ENCODE peak calls at places on chromosomes 5 and 9, in nine cellular contexts. A, T, P, B, N, K, Z, D and U are unnamed samples.

GRCh38 chr9:27054125-27054524 is 48.7 kb upstream of the LRRC19 start:
- DNase-seq in A (no peak), T (no peak), P (no peak), B (no peak), N (no peak), K (no peak), Z (no peak), D (no peak), U (no peak)

GRCh38 chr5:61450170-61450815 is 118.2 kb downstream of the ZSWIM6 start:
- DNase-seq in A (peak; percentile 91), T (no peak), P (no peak), B (no peak), N (no peak), K (no peak), Z (peak; percentile 87), D (peak; percentile 81), U (no peak)

GRCh38 chr5:168747987-168748777 is 169.0 kb upstream of the PANK3 start:
- DNase-seq in A (no peak), T (peak; percentile 55), P (no peak), B (peak; percentile 73), N (no peak), K (peak; percentile 67), Z (no peak), D (no peak), U (peak; percentile 63)

GRCh38 chr9:70765935-70766334 is 351.5 kb upstream of the KLF9 start:
- DNase-seq in A (no peak), T (no peak), P (no peak), B (no peak), N (no peak), K (no peak), Z (no peak), D (no peak), U (no peak)

GRCh38 chr5:163894645-163895044 is 389.2 kb downstream of the MAT2B start:
- DNase-seq in A (peak; percentile 94), T (no peak), P (no peak), B (no peak), N (no peak), K (no peak), Z (peak; percentile 75), D (peak; percentile 16), U (no peak)

GRCh38 chr5:36576721-36577120 is 29.7 kb upstream of the SLC1A3 start:
- DNase-seq in A (no peak), T (no peak), P (no peak), B (no peak), N (no peak), K (no peak), Z (no peak), D (no peak), U (no peak)

GRCh38 chr9:88198346-88198807 is 60.1 kb upstream of the SPATA31C2 start:
- DNase-seq in A (peak; percentile 72), T (no peak), P (no peak), B (no peak), N (no peak), K (no peak), Z (peak; percentile 44), D (peak; percentile 36), U (no peak)

GRCh38 chr5:129945031-129945430 is 40.8 kb downstream of the CHSY3 start:
- DNase-seq in A (no peak), T (no peak), P (no peak), B (peak; percentile 5), N (no peak), K (no peak), Z (peak; percentile 49), D (peak; percentile 26), U (no peak)

GRCh38 chr5:132840896-132841818 is 10.7 kb upstream of the SHROOM1 start:
- DNase-seq in A (peak; percentile 34), T (peak; percentile 71), P (no peak), B (no peak), N (no peak), K (no peak), Z (peak; percentile 41), D (no peak), U (no peak)

GRCh38 chr9:35051069-35051967 is 21.1 kb downstream of the VCP start:
- DNase-seq in A (peak; percentile 57), T (no peak), P (peak; percentile 44), B (peak; percentile 81), N (no peak), K (no peak), Z (peak; percentile 56), D (no peak), U (peak; percentile 59)

GRCh38 chr9:101849102-101849707 is 110.8 kb upstream of the GRIN3A start:
- DNase-seq in A (no peak), T (no peak), P (no peak), B (no peak), N (no peak), K (no peak), Z (no peak), D (no peak), U (no peak)

DNA sequence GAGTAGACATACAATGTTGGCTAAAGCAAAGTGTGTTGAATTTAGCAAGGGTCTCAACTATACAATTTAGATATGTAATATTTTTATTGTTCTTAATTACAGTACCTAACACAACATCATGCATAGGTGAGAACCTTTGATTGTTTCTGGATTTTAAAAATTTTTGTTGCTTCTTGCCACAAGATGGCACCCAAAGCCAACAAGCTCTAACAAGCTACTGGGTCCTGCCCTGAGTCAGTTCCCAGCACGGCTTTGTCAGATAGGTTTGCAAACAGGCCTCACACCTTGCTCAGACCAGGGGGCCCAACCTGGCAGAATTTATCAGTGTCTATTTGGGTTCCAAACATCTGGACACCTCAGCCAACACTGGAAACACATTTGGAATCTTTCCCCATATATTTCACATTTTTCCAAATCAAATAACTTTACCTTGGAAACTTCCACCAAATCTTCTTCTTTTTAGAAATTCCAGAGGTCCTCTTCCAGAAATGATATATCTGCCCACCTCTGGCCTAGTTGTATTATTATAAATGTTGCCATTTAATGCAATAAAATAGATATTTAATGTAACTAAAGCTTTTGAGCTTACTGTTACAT is 49.5 kb upstream of the EGFLAM start:
- DNase-seq in A (peak; percentile 31), T (no peak), P (peak; percentile 22), B (peak; percentile 64), N (no peak), K (no peak), Z (peak; percentile 51), D (no peak), U (peak; percentile 17)
- TF ChIP-seq CTCF in A (peak; percentile 41), T (peak; percentile 31), P (peak; percentile 39), B (peak; percentile 55), N (no peak), K (peak; percentile 63), Z (peak; percentile 49), D (peak; percentile 25), U (peak; percentile 72)

GRCh38 chr9:128204858-128205257 is 1.7 kb downstream of the DNM1 start:
- DNase-seq in A (no peak), T (no peak), P (no peak), B (no peak), N (no peak), K (no peak), Z (no peak), D (no peak), U (no peak)

GRCh38 chr9:128203842-128204551 is 818 bp downstream of the DNM1 start:
- DNase-seq in A (peak; percentile 47), T (no peak), P (no peak), B (peak; percentile 51), N (no peak), K (no peak), Z (peak; percentile 26), D (no peak), U (peak; percentile 36)

GRCh38 chr9:128203024-128203841 is at the start of gene DNM1:
- DNase-seq in A (peak; percentile 54), T (peak; percentile 72), P (no peak), B (peak; percentile 87), N (peak; percentile 86), K (peak; percentile 83), Z (peak; percentile 55), D (no peak), U (peak; percentile 66)

GRCh38 chr9:128202648-128203023 is 543 bp upstream of the DNM1 start:
- DNase-seq in A (no peak), T (no peak), P (no peak), B (no peak), N (no peak), K (no peak), Z (no peak), D (no peak), U (no peak)

GRCh38 chr9:128201441-128202369 is 1.5 kb upstream of the DNM1 start:
- DNase-seq in A (peak; percentile 71), T (no peak), P (no peak), B (no peak), N (no peak), K (peak; percentile 21), Z (no peak), D (no peak), U (no peak)
- TF ChIP-seq CTCF in A (no peak), T (no peak), P (no peak), B (no peak), N (no peak), K (no peak), Z (no peak), D (no peak), U (no peak)

GRCh38 chr5:35345222-35345621 is 114.9 kb upstream of the PRLR start:
- DNase-seq in A (no peak), T (no peak), P (no peak), B (no peak), N (no peak), K (no peak), Z (peak; percentile 4), D (no peak), U (no peak)
- TF ChIP-seq CTCF in A (no peak), T (no peak), P (no peak), B (peak; percentile 25), N (no peak), K (no peak), Z (no peak), D (no peak), U (peak; percentile 27)

GRCh38 chr9:124392254-124392653 is 23.0 kb downstream of the PSMB7 start:
- DNase-seq in A (no peak), T (peak; percentile 66), P (no peak), B (no peak), N (no peak), K (peak; percentile 66), Z (no peak), D (no peak), U (no peak)

GRCh38 chr9:124394596-124394995 is 20.6 kb downstream of the PSMB7 start:
- DNase-seq in A (no peak), T (no peak), P (no peak), B (no peak), N (no peak), K (no peak), Z (no peak), D (no peak), U (no peak)

GRCh38 chr9:124390812-124391658 is 24.2 kb downstream of the PSMB7 start:
- DNase-seq in A (peak; percentile 67), T (no peak), P (no peak), B (no peak), N (no peak), K (no peak), Z (peak; percentile 72), D (no peak), U (no peak)

GRCh38 chr9:124394167-124394566 is 21.1 kb downstream of the PSMB7 start:
- DNase-seq in A (peak; percentile 32), T (no peak), P (no peak), B (no peak), N (no peak), K (no peak), Z (no peak), D (no peak), U (no peak)

DNA sequence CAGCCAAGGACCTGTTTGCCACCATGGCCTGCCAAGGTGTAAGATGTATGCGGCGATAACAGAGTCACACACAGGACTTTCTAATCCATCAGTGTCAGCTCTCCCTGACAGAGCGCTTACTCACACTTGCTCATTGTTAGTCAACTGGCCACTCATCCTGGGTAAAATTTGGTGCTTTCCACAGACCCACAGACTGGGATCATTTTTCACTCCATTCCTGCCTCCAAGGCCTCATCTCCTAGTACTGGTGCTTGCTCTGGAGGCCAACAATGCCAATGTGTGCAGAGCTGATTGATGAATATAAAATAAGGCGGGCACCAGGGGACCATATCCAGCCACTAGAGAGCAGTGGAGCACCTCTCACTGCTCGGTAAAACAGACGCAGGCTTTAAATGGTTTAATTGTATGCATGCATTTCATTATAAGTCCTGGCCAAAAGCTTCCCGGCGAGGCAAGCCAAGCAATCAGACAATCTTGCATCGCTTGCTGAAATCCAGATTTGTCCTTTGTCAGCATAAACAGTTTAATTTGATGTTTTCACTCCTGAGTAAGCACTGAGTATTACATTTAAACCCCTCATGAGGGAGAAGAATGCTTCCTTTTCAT is 22.3 kb downstream of the PSMB7 start:
- DNase-seq in A (peak; percentile 95), T (no peak), P (no peak), B (peak; percentile 42), N (no peak), K (no peak), Z (peak; percentile 81), D (peak; percentile 63), U (peak; percentile 26)
- TF ChIP-seq CTCF in A (peak; percentile 68), T (no peak), P (no peak), B (peak; percentile 61), N (no peak), K (peak; percentile 12), Z (peak; percentile 66), D (peak; percentile 55), U (peak; percentile 64)